ENCODE peak calls at places on chromosomes 13 and 19, in ten cellular contexts. One of them, this sample, is unnamed.

GRCh38 chr13:99320693-99321481 is 13.7 kb upstream of the GPR183 start:
- DNase-seq in posterior cingulate gyrus: no peak
- DNase-seq in stomach: no peak
- DNase-seq in lung microvascular endothelial cell: peak
- DNase-seq in right cardiac atrium: no peak
- DNase-seq in stimulated activated CD4-positive, alpha-beta T cell treated with anti-CD3 and anti-CD28 coated beads, Interleukin-2, amount 100 ng/mL, for 24 hours: no peak
- DNase-seq in NCI-H1105: no peak
- DNase-seq in stimulated activated CD8-positive, alpha-beta memory T cell treated with anti-CD3 and anti-CD28 coated beads, Interleukin-2, amount 100 ng/mL, for 1 hour: no peak
- DNase-seq in tibial artery: no peak
- DNase-seq in germinal center: no peak
- DNase-seq in this sample: peak

GRCh38 chr13:49561064-49561410 is 24.3 kb downstream of the RCBTB1 start:
- DNase-seq in posterior cingulate gyrus: no peak
- DNase-seq in stomach: no peak
- DNase-seq in germinal center: no peak
- DNase-seq in NCI-H1105: no peak
- DNase-seq in stimulated activated CD8-positive, alpha-beta memory T cell treated with anti-CD3 and anti-CD28 coated beads, Interleukin-2, amount 100 ng/mL, for 1 hour: no peak
- DNase-seq in lung microvascular endothelial cell: no peak
- DNase-seq in right cardiac atrium: no peak
- DNase-seq in stimulated activated CD4-positive, alpha-beta T cell treated with anti-CD3 and anti-CD28 coated beads, Interleukin-2, amount 100 ng/mL, for 24 hours: no peak
- DNase-seq in tibial artery: no peak
- DNase-seq in this sample: no peak

GRCh38 chr13:73168226-73168992 is 109.6 kb downstream of the KLF5 start:
- DNase-seq in right cardiac atrium: no peak
- DNase-seq in lung microvascular endothelial cell: peak
- DNase-seq in stimulated activated CD4-positive, alpha-beta T cell treated with anti-CD3 and anti-CD28 coated beads, Interleukin-2, amount 100 ng/mL, for 24 hours: no peak
- DNase-seq in posterior cingulate gyrus: no peak
- DNase-seq in NCI-H1105: no peak
- DNase-seq in tibial artery: no peak
- DNase-seq in stimulated activated CD8-positive, alpha-beta memory T cell treated with anti-CD3 and anti-CD28 coated beads, Interleukin-2, amount 100 ng/mL, for 1 hour: no peak
- DNase-seq in stomach: no peak
- DNase-seq in germinal center: no peak
- DNase-seq in this sample: no peak

GRCh38 chr19:18457478-18458331 is 19.8 kb upstream of the ISYNA1 start:
- DNase-seq in NCI-H1105: no peak
- DNase-seq in stomach: no peak
- DNase-seq in tibial artery: no peak
- DNase-seq in germinal center: no peak
- DNase-seq in stimulated activated CD4-positive, alpha-beta T cell treated with anti-CD3 and anti-CD28 coated beads, Interleukin-2, amount 100 ng/mL, for 24 hours: no peak
- DNase-seq in posterior cingulate gyrus: no peak
- DNase-seq in stimulated activated CD8-positive, alpha-beta memory T cell treated with anti-CD3 and anti-CD28 coated beads, Interleukin-2, amount 100 ng/mL, for 1 hour: no peak
- DNase-seq in lung microvascular endothelial cell: no peak
- DNase-seq in right cardiac atrium: peak
- DNase-seq in this sample: no peak

GRCh38 chr13:77353980-77354379 is 27.1 kb upstream of the MYCBP2 start:
- DNase-seq in NCI-H1105: no peak
- DNase-seq in posterior cingulate gyrus: no peak
- DNase-seq in germinal center: peak
- DNase-seq in right cardiac atrium: no peak
- DNase-seq in tibial artery: no peak
- DNase-seq in lung microvascular endothelial cell: no peak
- DNase-seq in stomach: no peak
- DNase-seq in stimulated activated CD4-positive, alpha-beta T cell treated with anti-CD3 and anti-CD28 coated beads, Interleukin-2, amount 100 ng/mL, for 24 hours: no peak
- DNase-seq in stimulated activated CD8-positive, alpha-beta memory T cell treated with anti-CD3 and anti-CD28 coated beads, Interleukin-2, amount 100 ng/mL, for 1 hour: no peak
- DNase-seq in this sample: no peak

GRCh38 chr13:112893570-112894422 is 75.2 kb upstream of the MCF2L start:
- DNase-seq in tibial artery: no peak
- DNase-seq in right cardiac atrium: peak
- DNase-seq in stimulated activated CD8-positive, alpha-beta memory T cell treated with anti-CD3 and anti-CD28 coated beads, Interleukin-2, amount 100 ng/mL, for 1 hour: no peak
- DNase-seq in stomach: peak
- DNase-seq in NCI-H1105: peak
- DNase-seq in stimulated activated CD4-positive, alpha-beta T cell treated with anti-CD3 and anti-CD28 coated beads, Interleukin-2, amount 100 ng/mL, for 24 hours: peak
- DNase-seq in germinal center: peak
- DNase-seq in lung microvascular endothelial cell: no peak
- DNase-seq in posterior cingulate gyrus: no peak
- DNase-seq in this sample: peak

GRCh38 chr19:43780706-43781525 is at the start of gene KCNN4:
- DNase-seq in tibial artery: no peak
- DNase-seq in germinal center: peak
- DNase-seq in stomach: peak
- DNase-seq in stimulated activated CD4-positive, alpha-beta T cell treated with anti-CD3 and anti-CD28 coated beads, Interleukin-2, amount 100 ng/mL, for 24 hours: peak
- DNase-seq in right cardiac atrium: peak
- DNase-seq in lung microvascular endothelial cell: peak
- DNase-seq in stimulated activated CD8-positive, alpha-beta memory T cell treated with anti-CD3 and anti-CD28 coated beads, Interleukin-2, amount 100 ng/mL, for 1 hour: no peak
- DNase-seq in NCI-H1105: no peak
- DNase-seq in posterior cingulate gyrus: no peak
- DNase-seq in this sample: no peak

GRCh38 chr19:16509141-16510061 is 13.2 kb downstream of the C19orf44 start:
- DNase-seq in stomach: no peak
- DNase-seq in posterior cingulate gyrus: peak
- DNase-seq in germinal center: no peak
- DNase-seq in lung microvascular endothelial cell: no peak
- DNase-seq in tibial artery: peak
- DNase-seq in right cardiac atrium: peak
- DNase-seq in NCI-H1105: no peak
- DNase-seq in stimulated activated CD8-positive, alpha-beta memory T cell treated with anti-CD3 and anti-CD28 coated beads, Interleukin-2, amount 100 ng/mL, for 1 hour: no peak
- DNase-seq in stimulated activated CD4-positive, alpha-beta T cell treated with anti-CD3 and anti-CD28 coated beads, Interleukin-2, amount 100 ng/mL, for 24 hours: no peak
- DNase-seq in this sample: no peak

GRCh38 chr19:58117841-58118575 is 20.0 kb upstream of the ZSCAN18 start:
- DNase-seq in stimulated activated CD8-positive, alpha-beta memory T cell treated with anti-CD3 and anti-CD28 coated beads, Interleukin-2, amount 100 ng/mL, for 1 hour: no peak
- DNase-seq in right cardiac atrium: no peak
- DNase-seq in NCI-H1105: no peak
- DNase-seq in germinal center: no peak
- DNase-seq in lung microvascular endothelial cell: no peak
- DNase-seq in stomach: no peak
- DNase-seq in stimulated activated CD4-positive, alpha-beta T cell treated with anti-CD3 and anti-CD28 coated beads, Interleukin-2, amount 100 ng/mL, for 24 hours: no peak
- DNase-seq in posterior cingulate gyrus: no peak
- DNase-seq in tibial artery: no peak
- DNase-seq in this sample: no peak

GRCh38 chr19:57803594-57804325 is 11.0 kb downstream of the ZNF552 start:
- DNase-seq in stomach: peak
- DNase-seq in right cardiac atrium: peak
- DNase-seq in stimulated activated CD8-positive, alpha-beta memory T cell treated with anti-CD3 and anti-CD28 coated beads, Interleukin-2, amount 100 ng/mL, for 1 hour: no peak
- DNase-seq in posterior cingulate gyrus: no peak
- DNase-seq in germinal center: no peak
- DNase-seq in stimulated activated CD4-positive, alpha-beta T cell treated with anti-CD3 and anti-CD28 coated beads, Interleukin-2, amount 100 ng/mL, for 24 hours: no peak
- DNase-seq in lung microvascular endothelial cell: peak
- DNase-seq in tibial artery: no peak
- DNase-seq in NCI-H1105: peak
- DNase-seq in this sample: no peak

GRCh38 chr19:33193864-33194362 is at the start of gene LRP3:
- DNase-seq in stimulated activated CD8-positive, alpha-beta memory T cell treated with anti-CD3 and anti-CD28 coated beads, Interleukin-2, amount 100 ng/mL, for 1 hour: no peak
- DNase-seq in stomach: peak
- DNase-seq in posterior cingulate gyrus: no peak
- DNase-seq in germinal center: no peak
- DNase-seq in NCI-H1105: peak
- DNase-seq in lung microvascular endothelial cell: no peak
- DNase-seq in right cardiac atrium: peak
- DNase-seq in stimulated activated CD4-positive, alpha-beta T cell treated with anti-CD3 and anti-CD28 coated beads, Interleukin-2, amount 100 ng/mL, for 24 hours: peak
- DNase-seq in tibial artery: no peak
- DNase-seq in this sample: peak

GRCh38 chr13:37503287-37503686 is 95.3 kb downstream of the POSTN start:
- DNase-seq in lung microvascular endothelial cell: no peak
- DNase-seq in NCI-H1105: no peak
- DNase-seq in stomach: no peak
- DNase-seq in germinal center: no peak
- DNase-seq in tibial artery: no peak
- DNase-seq in right cardiac atrium: no peak
- DNase-seq in stimulated activated CD4-positive, alpha-beta T cell treated with anti-CD3 and anti-CD28 coated beads, Interleukin-2, amount 100 ng/mL, for 24 hours: no peak
- DNase-seq in stimulated activated CD8-positive, alpha-beta memory T cell treated with anti-CD3 and anti-CD28 coated beads, Interleukin-2, amount 100 ng/mL, for 1 hour: no peak
- DNase-seq in posterior cingulate gyrus: no peak
- DNase-seq in this sample: no peak